ENCODE peak calls at places on chromosomes 12 and 14, in four cellular contexts. One of them, this sample, is unnamed.

GRCh38 chr12:42361909-42362706 is 36.1 kb downstream of the PPHLN1 start:
- DNase-seq in testis: no peak
- DNase-seq in tibial nerve: no peak
- DNase-seq in lower lobe of right lung: no peak
- DNase-seq in this sample: no peak

GRCh38 chr14:55059333-55059732 is 7.9 kb downstream of the MAPK1IP1L start:
- DNase-seq in testis: no peak
- DNase-seq in tibial nerve: no peak
- DNase-seq in lower lobe of right lung: no peak
- DNase-seq in this sample: no peak

GRCh38 chr12:124002021-124002640 is 29.1 kb downstream of the ZNF664 start:
- DNase-seq in testis: no peak
- DNase-seq in tibial nerve: no peak
- DNase-seq in lower lobe of right lung: no peak
- DNase-seq in this sample: no peak

GRCh38 chr12:126160912-126161311 is 1095.7 kb downstream of the AACS start:
- DNase-seq in testis: no peak
- DNase-seq in tibial nerve: no peak
- DNase-seq in lower lobe of right lung: no peak
- DNase-seq in this sample: no peak

GRCh38 chr12:44446181-44446580 is 429.9 kb downstream of the NELL2 start:
- DNase-seq in testis: no peak
- DNase-seq in tibial nerve: no peak
- DNase-seq in lower lobe of right lung: no peak
- DNase-seq in this sample: no peak

GRCh38 chr12:95820096-95820703 is 29.6 kb upstream of the NTN4 start:
- DNase-seq in testis: peak
- DNase-seq in tibial nerve: peak
- DNase-seq in lower lobe of right lung: no peak
- DNase-seq in this sample: peak

GRCh38 chr12:116406529-116406928 is 129.0 kb upstream of the MED13L start:
- DNase-seq in testis: peak
- DNase-seq in tibial nerve: peak
- DNase-seq in lower lobe of right lung: peak
- DNase-seq in this sample: peak

GRCh38 chr12:47410862-47411261 is 295.0 kb downstream of the RPAP3 start:
- DNase-seq in testis: no peak
- DNase-seq in tibial nerve: no peak
- DNase-seq in lower lobe of right lung: no peak
- DNase-seq in this sample: no peak

GRCh38 chr12:6437586-6437985 is 7.2 kb upstream of the CD27 start:
- DNase-seq in testis: no peak
- DNase-seq in tibial nerve: no peak
- DNase-seq in lower lobe of right lung: no peak
- DNase-seq in this sample: no peak

GRCh38 chr14:32472081-32472480 is 143.0 kb downstream of the AKAP6 start:
- DNase-seq in testis: no peak
- DNase-seq in tibial nerve: no peak
- DNase-seq in lower lobe of right lung: no peak
- DNase-seq in this sample: no peak

GRCh38 chr12:105357162-105357691 is 26.7 kb downstream of the C12orf75 start:
- DNase-seq in testis: no peak
- DNase-seq in tibial nerve: no peak
- DNase-seq in lower lobe of right lung: no peak
- DNase-seq in this sample: no peak

GRCh38 chr14:101442451-101442850 is 118.8 kb upstream of the DIO3 start:
- DNase-seq in testis: no peak
- DNase-seq in tibial nerve: no peak
- DNase-seq in lower lobe of right lung: no peak
- DNase-seq in this sample: no peak

GRCh38 chr12:22271036-22271435 is 63.5 kb downstream of the ST8SIA1 start:
- DNase-seq in testis: no peak
- DNase-seq in tibial nerve: no peak
- DNase-seq in lower lobe of right lung: no peak
- DNase-seq in this sample: no peak

GRCh38 chr12:121828306-121828705 is 24.5 kb downstream of the SETD1B start:
- DNase-seq in testis: no peak
- DNase-seq in tibial nerve: no peak
- DNase-seq in lower lobe of right lung: no peak
- DNase-seq in this sample: no peak

GRCh38 chr14:91281346-91281745 is 36.8 kb upstream of the GPR68 start:
- DNase-seq in testis: no peak
- DNase-seq in tibial nerve: no peak
- DNase-seq in lower lobe of right lung: no peak
- DNase-seq in this sample: no peak

DNA sequence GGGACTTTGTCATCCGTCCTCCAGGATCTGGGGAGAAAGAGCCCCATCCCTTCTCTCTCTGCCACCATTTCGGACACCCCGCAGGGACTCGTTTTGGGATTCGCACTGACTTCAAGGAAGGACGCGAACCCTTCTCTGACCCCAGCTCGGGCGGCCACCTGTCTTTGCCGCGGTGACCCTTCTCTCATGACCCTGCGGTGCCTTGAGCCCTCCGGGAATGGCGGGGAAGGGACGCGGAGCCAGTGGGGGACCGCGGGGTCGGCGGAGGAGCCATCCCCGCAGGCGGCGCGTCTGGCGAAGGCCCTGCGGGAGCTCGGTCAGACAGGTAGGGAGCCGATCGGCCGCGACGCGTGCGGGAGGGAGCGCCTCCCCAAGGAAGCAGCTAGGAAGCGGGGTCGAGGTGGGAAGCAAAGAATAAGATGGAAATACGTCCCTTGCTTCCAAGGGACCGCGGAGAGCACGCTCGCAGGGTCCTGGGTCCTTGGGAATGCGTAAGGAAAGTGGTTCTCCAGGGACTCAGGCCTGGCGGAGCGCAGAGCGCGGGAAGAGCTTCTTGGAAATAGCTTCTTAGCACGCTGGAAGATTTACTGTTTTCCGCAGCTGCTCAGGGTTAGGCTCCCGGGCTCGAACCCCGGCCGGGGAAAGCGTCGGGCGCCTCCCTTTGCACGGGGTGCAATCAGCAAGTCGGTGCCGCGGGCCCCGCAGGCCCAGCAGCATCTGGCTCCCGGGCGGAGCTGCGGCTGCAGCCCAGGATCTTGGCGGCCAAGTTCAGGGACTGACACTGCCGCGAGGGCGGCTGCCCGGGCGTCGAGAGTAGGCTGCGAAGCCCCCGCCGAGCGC is 457 bp downstream of the SOCS2 start:
- DNase-seq in testis: peak
- DNase-seq in tibial nerve: no peak
- DNase-seq in lower lobe of right lung: peak
- DNase-seq in this sample: peak
- H3K27ac ChIP-seq in testis: peak
- H3K27ac ChIP-seq in tibial nerve: peak
- H3K27ac ChIP-seq in lower lobe of right lung: peak
- H3K27ac ChIP-seq in this sample: peak

GRCh38 chr14:67442139-67442906 is 30.4 kb upstream of the PLEK2 start:
- DNase-seq in testis: no peak
- DNase-seq in tibial nerve: no peak
- DNase-seq in lower lobe of right lung: no peak
- DNase-seq in this sample: peak
- H3K27ac ChIP-seq in testis: no peak
- H3K27ac ChIP-seq in tibial nerve: no peak
- H3K27ac ChIP-seq in lower lobe of right lung: no peak
- H3K27ac ChIP-seq in this sample: peak

DNA sequence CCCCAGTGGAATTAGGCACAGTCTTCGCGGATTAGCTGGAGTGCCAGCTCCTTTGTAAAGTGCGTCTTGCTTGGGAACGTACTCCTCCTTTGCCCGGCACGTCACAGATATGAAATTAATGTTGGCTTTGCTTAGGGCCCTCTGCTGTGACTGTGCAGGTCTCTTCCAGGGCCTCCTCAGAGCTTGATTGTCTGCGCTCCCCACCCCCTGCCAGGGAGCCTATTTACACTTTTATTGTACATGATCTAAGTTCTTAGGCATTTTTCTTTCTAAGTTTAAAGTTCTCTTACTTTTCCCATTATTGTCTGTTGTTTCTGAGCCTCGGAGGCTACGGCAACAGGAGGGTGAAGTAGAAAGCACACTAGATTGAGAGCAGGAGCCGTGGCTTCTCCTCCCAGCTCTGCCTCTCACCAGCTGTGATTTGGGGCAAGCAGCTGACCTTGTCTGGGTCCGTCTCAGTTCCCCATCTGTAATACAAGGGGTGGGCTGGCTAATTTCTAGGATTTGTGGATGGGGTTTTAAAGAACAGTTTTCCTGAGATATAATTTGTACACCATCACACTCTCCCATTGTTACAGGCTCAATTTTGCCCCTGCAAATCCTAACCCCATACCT is 81.8 kb downstream of the TSPAN9 start:
- DNase-seq in testis: peak
- DNase-seq in tibial nerve: no peak
- DNase-seq in lower lobe of right lung: no peak
- DNase-seq in this sample: no peak
- H3K27ac ChIP-seq in testis: peak
- H3K27ac ChIP-seq in tibial nerve: peak
- H3K27ac ChIP-seq in lower lobe of right lung: peak
- H3K27ac ChIP-seq in this sample: peak

GRCh38 chr12:98644433-98644711 is 216 bp downstream of the IKBIP start:
- DNase-seq in testis: no peak
- DNase-seq in tibial nerve: no peak
- DNase-seq in lower lobe of right lung: no peak
- DNase-seq in this sample: no peak

GRCh38 chr12:98644712-98645571 is at the start of the genes APAF1 and IKBIP:
- DNase-seq in testis: peak
- DNase-seq in tibial nerve: peak
- DNase-seq in lower lobe of right lung: peak
- DNase-seq in this sample: peak

GRCh38 chr12:98645572-98646067 is 530 bp downstream of the APAF1 start:
- DNase-seq in testis: peak
- DNase-seq in tibial nerve: peak
- DNase-seq in lower lobe of right lung: no peak
- DNase-seq in this sample: peak

GRCh38 chr12:98646165-98646764 is 1.2 kb downstream of the APAF1 start:
- DNase-seq in testis: no peak
- DNase-seq in tibial nerve: no peak
- DNase-seq in lower lobe of right lung: no peak
- DNase-seq in this sample: no peak
- H3K27ac ChIP-seq in testis: no peak
- H3K27ac ChIP-seq in tibial nerve: peak
- H3K27ac ChIP-seq in lower lobe of right lung: no peak
- H3K27ac ChIP-seq in this sample: no peak

GRCh38 chr12:52308807-52309425 is 12.3 kb downstream of the KRT83 start:
- DNase-seq in testis: no peak
- DNase-seq in tibial nerve: no peak
- DNase-seq in lower lobe of right lung: no peak
- DNase-seq in this sample: no peak

GRCh38 chr12:52311282-52311643 is 9.9 kb downstream of the KRT83 start:
- DNase-seq in testis: no peak
- DNase-seq in tibial nerve: no peak
- DNase-seq in lower lobe of right lung: no peak
- DNase-seq in this sample: no peak

GRCh38 chr12:52305921-52306705 is 14.8 kb upstream of the KRT81 start:
- DNase-seq in testis: no peak
- DNase-seq in tibial nerve: no peak
- DNase-seq in lower lobe of right lung: no peak
- DNase-seq in this sample: no peak

GRCh38 chr12:52310622-52311281 is 10.4 kb downstream of the KRT83 start:
- DNase-seq in testis: no peak
- DNase-seq in tibial nerve: no peak
- DNase-seq in lower lobe of right lung: no peak
- DNase-seq in this sample: no peak

GRCh38 chr12:52307836-52308806 is 13.1 kb downstream of the KRT83 start:
- DNase-seq in testis: peak
- DNase-seq in tibial nerve: no peak
- DNase-seq in lower lobe of right lung: peak
- DNase-seq in this sample: peak
- H3K27ac ChIP-seq in testis: no peak
- H3K27ac ChIP-seq in tibial nerve: peak
- H3K27ac ChIP-seq in lower lobe of right lung: peak
- H3K27ac ChIP-seq in this sample: peak

DNA sequence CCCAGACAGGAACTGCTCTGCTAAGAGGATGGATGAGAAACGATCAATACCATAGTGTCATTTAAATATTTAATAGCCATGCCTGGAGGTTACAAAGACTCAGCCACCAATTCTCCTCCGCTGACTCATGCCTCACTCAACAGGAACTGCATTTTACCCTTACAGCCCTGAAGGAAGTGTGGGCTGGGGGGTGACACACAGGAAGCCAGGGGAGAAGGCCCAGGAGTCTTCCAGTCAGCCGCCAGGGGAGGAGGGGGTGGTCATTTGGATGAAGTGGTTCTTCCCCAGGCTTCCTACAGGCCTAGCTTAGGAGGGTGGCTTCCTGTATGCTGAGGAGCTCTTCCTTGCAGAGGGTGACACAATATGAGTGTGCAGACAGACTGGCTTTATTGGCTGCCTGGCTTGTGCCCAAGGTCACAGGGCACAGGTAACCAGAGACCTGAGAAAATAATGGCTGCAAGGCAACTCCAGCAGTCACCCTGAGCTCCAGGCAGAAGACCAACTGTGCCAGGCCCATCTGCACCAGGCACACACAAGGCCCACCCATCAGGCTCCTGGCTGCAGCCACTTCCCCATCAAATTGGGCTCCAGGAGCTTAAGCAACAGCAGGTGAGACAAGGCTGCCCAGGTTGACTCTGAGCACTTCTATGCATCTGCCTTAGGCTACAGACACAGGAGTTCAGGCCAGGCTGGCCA is 30.6 kb upstream of the RPLP0 start:
- DNase-seq in testis: no peak
- DNase-seq in tibial nerve: no peak
- DNase-seq in lower lobe of right lung: peak
- DNase-seq in this sample: peak
- H3K27ac ChIP-seq in testis: peak
- H3K27ac ChIP-seq in tibial nerve: peak
- H3K27ac ChIP-seq in lower lobe of right lung: peak
- H3K27ac ChIP-seq in this sample: peak